ENCODE peak calls at places on chromosomes 1 and 21, in four cellular contexts. One of them, this sample, is unnamed.

GRCh38 chr1:184789899-184790298 is 35.2 kb upstream of the EDEM3 start:
- DNase-seq in tibial nerve: no peak
- DNase-seq in breast epithelium: no peak
- DNase-seq in GM23248: peak; percentile 40
- DNase-seq in this sample: no peak

GRCh38 chr1:74679811-74680210 is 6.2 kb upstream of the ERICH3 start:
- DNase-seq in GM23248: no peak
- DNase-seq in tibial nerve: no peak
- DNase-seq in breast epithelium: no peak
- DNase-seq in this sample: no peak

GRCh38 chr21:38352536-38353219 is 95.9 kb downstream of the KCNJ15 start:
- DNase-seq in tibial nerve: peak; percentile 45
- DNase-seq in GM23248: peak; percentile 89
- DNase-seq in breast epithelium: no peak
- DNase-seq in this sample: peak; percentile 92

GRCh38 chr1:45953934-45954333 is 150.5 kb downstream of the MAST2 start:
- DNase-seq in breast epithelium: no peak
- DNase-seq in tibial nerve: no peak
- DNase-seq in GM23248: peak; percentile 46
- DNase-seq in this sample: no peak

GRCh38 chr1:15428815-15429435 is 9.3 kb upstream of the CTRC start:
- DNase-seq in breast epithelium: no peak
- DNase-seq in tibial nerve: no peak
- DNase-seq in GM23248: no peak
- DNase-seq in this sample: no peak

GRCh38 chr21:46038871-46039397 is 57.4 kb downstream of the COL6A1 start:
- DNase-seq in breast epithelium: no peak
- DNase-seq in tibial nerve: no peak
- DNase-seq in GM23248: peak; percentile 97
- DNase-seq in this sample: peak; percentile 56

GRCh38 chr1:43383449-43383848 is 6.2 kb downstream of the MED8 start:
- DNase-seq in GM23248: no peak
- DNase-seq in tibial nerve: no peak
- DNase-seq in breast epithelium: no peak
- DNase-seq in this sample: no peak

GRCh38 chr1:225474986-225475820 is 47.4 kb upstream of the LBR start:
- DNase-seq in breast epithelium: no peak
- DNase-seq in GM23248: peak; percentile 73
- DNase-seq in tibial nerve: no peak
- DNase-seq in this sample: peak; percentile 92

GRCh38 chr1:149844096-149844495 is 55.3 kb upstream of the BOLA1 start:
- DNase-seq in breast epithelium: no peak
- DNase-seq in GM23248: peak; percentile 86
- DNase-seq in tibial nerve: no peak
- DNase-seq in this sample: peak; percentile 38

GRCh38 chr1:108826081-108826635 is 30.7 kb downstream of the AKNAD1 start:
- DNase-seq in tibial nerve: no peak
- DNase-seq in breast epithelium: no peak
- DNase-seq in GM23248: peak; percentile 16
- DNase-seq in this sample: no peak

GRCh38 chr1:181134543-181135461 is 46.3 kb downstream of the IER5 start:
- DNase-seq in tibial nerve: no peak
- DNase-seq in GM23248: peak; percentile 94
- DNase-seq in breast epithelium: peak; percentile 65
- DNase-seq in this sample: no peak

GRCh38 chr1:43549921-43550597 is 19.4 kb downstream of the PTPRF start:
- DNase-seq in breast epithelium: peak; percentile 97
- DNase-seq in GM23248: no peak
- DNase-seq in tibial nerve: peak; percentile 31
- DNase-seq in this sample: peak; percentile 99

GRCh38 chr1:203517426-203517974 is 23.5 kb downstream of the OPTC start:
- DNase-seq in GM23248: no peak
- DNase-seq in tibial nerve: no peak
- DNase-seq in breast epithelium: no peak
- DNase-seq in this sample: peak; percentile 64

GRCh38 chr1:184836934-184837698 is 82.5 kb upstream of the EDEM3 start:
- DNase-seq in breast epithelium: no peak
- DNase-seq in GM23248: no peak
- DNase-seq in tibial nerve: no peak
- DNase-seq in this sample: no peak

GRCh38 chr1:10457910-10458309 is 8.1 kb downstream of the CORT start:
- DNase-seq in GM23248: no peak
- DNase-seq in tibial nerve: no peak
- DNase-seq in breast epithelium: no peak
- DNase-seq in this sample: no peak

GRCh38 chr1:78490861-78491310 is at the start of gene PTGFR:
- DNase-seq in tibial nerve: peak; percentile 52
- DNase-seq in breast epithelium: no peak
- DNase-seq in GM23248: peak; percentile 73
- DNase-seq in this sample: peak; percentile 79

GRCh38 chr1:48853006-48853405 is 76.3 kb upstream of the BEND5 start:
- DNase-seq in GM23248: peak; percentile 96
- DNase-seq in tibial nerve: no peak
- DNase-seq in breast epithelium: no peak
- DNase-seq in this sample: no peak

GRCh38 chr21:45449658-45450502 is 44.9 kb downstream of the COL18A1 start:
- DNase-seq in breast epithelium: no peak
- DNase-seq in GM23248: no peak
- DNase-seq in tibial nerve: no peak
- DNase-seq in this sample: no peak

GRCh38 chr1:185108324-185108723 is 48.4 kb downstream of the TRMT1L start:
- DNase-seq in breast epithelium: no peak
- DNase-seq in GM23248: peak; percentile 46
- DNase-seq in tibial nerve: no peak
- DNase-seq in this sample: no peak

GRCh38 chr1:209584186-209584776 is 767 bp downstream of the CAMK1G start:
- DNase-seq in tibial nerve: no peak
- DNase-seq in breast epithelium: no peak
- DNase-seq in GM23248: no peak
- DNase-seq in this sample: no peak

GRCh38 chr1:207579436-207579799 is 65.5 kb upstream of the CR1L start:
- DNase-seq in breast epithelium: no peak
- DNase-seq in tibial nerve: no peak
- DNase-seq in GM23248: peak; percentile 74
- DNase-seq in this sample: peak; percentile 92

GRCh38 chr1:226603030-226603960 is 54.7 kb downstream of the STUM start:
- DNase-seq in breast epithelium: peak; percentile 62
- DNase-seq in tibial nerve: peak; percentile 73
- DNase-seq in GM23248: peak; percentile 92
- DNase-seq in this sample: no peak

GRCh38 chr1:37056201-37056764 is 22.0 kb upstream of the GRIK3 start:
- DNase-seq in breast epithelium: no peak
- DNase-seq in GM23248: no peak
- DNase-seq in tibial nerve: no peak
- DNase-seq in this sample: peak; percentile 67

GRCh38 chr21:32867587-32867986 is 96.0 kb upstream of the PAXBP1 start:
- DNase-seq in tibial nerve: no peak
- DNase-seq in breast epithelium: no peak
- DNase-seq in GM23248: no peak
- DNase-seq in this sample: no peak

GRCh38 chr21:38843806-38844479 is 38.2 kb downstream of the ETS2 start:
- DNase-seq in GM23248: peak; percentile 52
- DNase-seq in tibial nerve: no peak
- DNase-seq in breast epithelium: no peak
- DNase-seq in this sample: no peak

GRCh38 chr1:93869653-93870052 is 9.4 kb downstream of the DNTTIP2 start:
- DNase-seq in tibial nerve: no peak
- DNase-seq in GM23248: no peak
- DNase-seq in breast epithelium: no peak
- DNase-seq in this sample: no peak

GRCh38 chr1:162682013-162682419 is 49.8 kb downstream of the DDR2 start:
- DNase-seq in GM23248: no peak
- DNase-seq in breast epithelium: no peak
- DNase-seq in tibial nerve: no peak
- DNase-seq in this sample: no peak

GRCh38 chr1:163796394-163796821 is 474.7 kb downstream of the NUF2 start:
- DNase-seq in tibial nerve: no peak
- DNase-seq in GM23248: peak; percentile 38
- DNase-seq in breast epithelium: no peak
- DNase-seq in this sample: no peak

DNA sequence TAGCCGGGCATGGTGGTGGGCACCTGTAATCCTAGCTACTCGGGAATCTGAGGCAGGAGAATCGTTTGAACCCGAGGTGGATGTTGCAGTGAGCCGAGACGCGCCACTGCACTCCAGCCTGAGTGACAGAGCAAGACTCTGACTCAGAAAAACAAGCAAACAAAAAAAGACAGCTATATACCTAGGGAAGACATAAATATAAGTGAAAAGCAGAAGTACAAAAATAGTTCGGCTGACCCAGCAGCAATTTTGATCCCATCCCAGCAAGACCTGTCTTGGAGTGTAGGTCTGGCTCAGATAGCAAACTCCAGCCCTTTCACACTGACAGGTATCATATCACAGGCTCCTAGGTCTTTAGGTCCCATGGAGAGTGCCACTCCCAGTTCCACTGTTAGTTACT is 14.5 kb downstream of the MTX1 start:
- DNase-seq in tibial nerve: no peak
- DNase-seq in breast epithelium: no peak
- DNase-seq in GM23248: no peak
- DNase-seq in this sample: no peak
- H3K4me1 ChIP-seq in tibial nerve: no peaks in the 10 kb centered on the region
- H3K4me1 ChIP-seq in breast epithelium: no peaks in the 10 kb centered on the region
- H3K4me1 ChIP-seq in GM23248: peaks cover 29% of the 10 kb centered on the region
- H3K4me1 ChIP-seq in this sample: no peaks in the 10 kb centered on the region

GRCh38 chr1:92218559-92218958 is 844 bp downstream of the C1orf146 start:
- DNase-seq in breast epithelium: no peak
- DNase-seq in GM23248: no peak
- DNase-seq in tibial nerve: no peak
- DNase-seq in this sample: peak; percentile 53

GRCh38 chr1:92219028-92219427 is 1.3 kb downstream of the C1orf146 start:
- DNase-seq in breast epithelium: no peak
- DNase-seq in GM23248: no peak
- DNase-seq in tibial nerve: no peak
- DNase-seq in this sample: no peak

DNA sequence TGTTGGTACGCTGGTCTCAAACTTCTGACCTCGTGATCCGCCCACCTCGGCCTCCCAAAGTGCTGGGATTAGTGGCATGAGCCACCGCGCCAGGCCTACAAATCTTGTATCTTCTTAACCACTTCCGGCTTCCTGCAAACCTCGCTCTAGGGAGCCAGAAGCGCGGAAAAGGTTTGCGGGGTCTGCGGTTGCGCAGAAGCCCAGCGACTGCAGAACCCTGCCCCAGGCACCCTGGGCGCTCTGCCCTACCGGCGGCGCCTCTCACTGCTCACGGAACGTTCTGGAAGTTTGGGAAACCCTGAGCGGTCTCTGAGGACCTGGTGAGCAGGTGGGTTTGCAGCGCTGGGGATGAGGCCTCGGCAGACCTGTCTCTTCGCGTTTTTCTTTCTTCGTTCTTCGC is at the start of gene C1orf146:
- DNase-seq in tibial nerve: no peak
- DNase-seq in breast epithelium: no peak
- DNase-seq in GM23248: no peak
- DNase-seq in this sample: no peak
- H3K36me3 ChIP-seq in tibial nerve: no peaks in the 10 kb centered on the region
- H3K36me3 ChIP-seq in breast epithelium: no peaks in the 10 kb centered on the region
- H3K36me3 ChIP-seq in GM23248: no peaks in the 10 kb centered on the region
- H3K36me3 ChIP-seq in this sample: no peaks in the 10 kb centered on the region

GRCh38 chr1:235078480-235078803 is 50.2 kb downstream of the TOMM20 start:
- DNase-seq in breast epithelium: no peak
- DNase-seq in GM23248: no peak
- DNase-seq in tibial nerve: no peak
- DNase-seq in this sample: no peak
- H3K4me1 ChIP-seq in breast epithelium: peaks cover 17% of the 10 kb centered on the region
- H3K4me1 ChIP-seq in GM23248: peaks cover 55% of the 10 kb centered on the region
- H3K4me1 ChIP-seq in tibial nerve: no peaks in the 10 kb centered on the region
- H3K4me1 ChIP-seq in this sample: peaks cover 12% of the 10 kb centered on the region

GRCh38 chr1:6072774-6073479 is 27.2 kb downstream of the KCNAB2 start:
- DNase-seq in GM23248: no peak
- DNase-seq in tibial nerve: no peak
- DNase-seq in breast epithelium: no peak
- DNase-seq in this sample: no peak

GRCh38 chr1:6073480-6074053 is 27.9 kb downstream of the KCNAB2 start:
- DNase-seq in breast epithelium: no peak
- DNase-seq in GM23248: no peak
- DNase-seq in tibial nerve: no peak
- DNase-seq in this sample: no peak

GRCh38 chr1:6069573-6069972 is 23.9 kb downstream of the KCNAB2 start:
- DNase-seq in GM23248: no peak
- DNase-seq in tibial nerve: no peak
- DNase-seq in breast epithelium: no peak
- DNase-seq in this sample: no peak

GRCh38 chr1:6070450-6070974 is 24.8 kb downstream of the KCNAB2 start:
- DNase-seq in breast epithelium: no peak
- DNase-seq in tibial nerve: no peak
- DNase-seq in GM23248: peak; percentile 7
- DNase-seq in this sample: no peak

GRCh38 chr1:6071219-6071618 is 25.5 kb downstream of the KCNAB2 start:
- DNase-seq in tibial nerve: no peak
- DNase-seq in GM23248: no peak
- DNase-seq in breast epithelium: no peak
- DNase-seq in this sample: no peak
- H3K36me3 ChIP-seq in tibial nerve: no peaks in the 10 kb centered on the region
- H3K36me3 ChIP-seq in GM23248: no peaks in the 10 kb centered on the region
- H3K36me3 ChIP-seq in breast epithelium: no peaks in the 10 kb centered on the region
- H3K36me3 ChIP-seq in this sample: no peaks in the 10 kb centered on the region

GRCh38 chr1:112527266-112528010 is 18.7 kb downstream of the WNT2B start:
- DNase-seq in breast epithelium: no peak
- DNase-seq in tibial nerve: no peak
- DNase-seq in GM23248: peak; percentile 50
- DNase-seq in this sample: peak; percentile 68
- H3K4me1 ChIP-seq in breast epithelium: no peaks in the 10 kb centered on the region
- H3K4me1 ChIP-seq in tibial nerve: no peaks in the 10 kb centered on the region
- H3K4me1 ChIP-seq in GM23248: peaks cover 66% of the 10 kb centered on the region
- H3K4me1 ChIP-seq in this sample: peaks cover 3% of the 10 kb centered on the region

GRCh38 chr1:8408151-8408839 is 90.4 kb downstream of the SLC45A1 start:
- DNase-seq in breast epithelium: no peak
- DNase-seq in tibial nerve: no peak
- DNase-seq in GM23248: peak; percentile 80
- DNase-seq in this sample: no peak

GRCh38 chr1:8406946-8407345 is 89.0 kb downstream of the SLC45A1 start:
- DNase-seq in GM23248: no peak
- DNase-seq in tibial nerve: no peak
- DNase-seq in breast epithelium: no peak
- DNase-seq in this sample: no peak

GRCh38 chr1:8404450-8405370 is 86.8 kb downstream of the SLC45A1 start:
- DNase-seq in tibial nerve: no peak
- DNase-seq in breast epithelium: no peak
- DNase-seq in GM23248: no peak
- DNase-seq in this sample: no peak

GRCh38 chr1:8407652-8408051 is 89.7 kb downstream of the SLC45A1 start:
- DNase-seq in GM23248: no peak
- DNase-seq in breast epithelium: no peak
- DNase-seq in tibial nerve: no peak
- DNase-seq in this sample: no peak

DNA sequence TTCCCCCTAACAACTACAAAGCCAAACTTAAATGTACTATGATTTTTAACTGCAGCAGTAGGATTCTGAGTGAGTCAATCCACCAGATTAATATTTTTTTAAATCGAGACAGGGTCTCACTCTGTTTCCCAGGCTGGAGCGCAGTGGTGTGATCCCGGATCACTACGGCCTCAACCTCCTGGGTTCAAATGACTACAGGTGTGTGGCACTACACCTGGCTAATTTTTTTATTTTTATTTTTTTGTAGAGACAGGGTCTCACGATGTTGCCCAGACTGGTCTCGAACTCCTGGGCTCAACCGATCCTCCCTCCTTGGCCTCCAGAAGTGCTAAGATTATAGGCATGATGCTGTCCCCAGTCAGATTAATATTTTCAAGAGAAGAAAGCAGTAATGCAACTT is 88.1 kb downstream of the SLC45A1 start:
- DNase-seq in GM23248: no peak
- DNase-seq in breast epithelium: no peak
- DNase-seq in tibial nerve: no peak
- DNase-seq in this sample: no peak
- H3K36me3 ChIP-seq in GM23248: peaks cover 15% of the 10 kb centered on the region
- H3K36me3 ChIP-seq in breast epithelium: no peaks in the 10 kb centered on the region
- H3K36me3 ChIP-seq in tibial nerve: no peaks in the 10 kb centered on the region
- H3K36me3 ChIP-seq in this sample: peaks cover 67% of the 10 kb centered on the region